ENCODE peak calls at places on chromosomes 6 and 20, in eight cellular contexts. D is stimulated activated naive CD8-positive, alpha-beta T cell treated with anti-CD3 and anti-CD28 coated beads, Interleukin-15, amount 100 ng/mL, for 72 hours; G is stimulated activated CD8-positive, alpha-beta memory T cell treated with anti-CD3 and anti-CD28 coated beads, Interleukin-12 subunit alpha, Interleukin-12 subunit beta, amount 100 ng/mL, for 4 hours; Z is stimulated activated CD4-positive, alpha-beta T cell treated with anti-CD3 and anti-CD28 coated beads, Interleukin-15, amount 100 ng/mL, for 1 hour; P is hippocampal formation; C is NCI-H2081; M is WTC11; Q is mesenchymal stem cell. A is an unnamed sample.
A peak's percentile ranks its signal among the peaks of the same experiment; 100 is the strongest.

GRCh38 chr6:84805145-84805544 is 40.7 kb upstream of the TBX18 start:
- DNase-seq in D (no peak), G (no peak), Z (no peak), P (no peak), C (no peak), M (no peak), Q (no peak), A (no peak)

GRCh38 chr6:75230484-75231325 is 12.9 kb downstream of the COX7A2 start:
- DNase-seq in D (no peak), G (no peak), Z (no peak), P (peak; percentile 50), C (no peak), M (peak; percentile 41), Q (peak; percentile 71), A (no peak)

GRCh38 chr6:32096087-32096393 is 13.1 kb downstream of the TNXB start:
- DNase-seq in D (no peak), G (no peak), Z (no peak), P (no peak), C (no peak), M (no peak), Q (no peak), A (no peak)

GRCh38 chr6:132797975-132798819 is at the start of gene SLC18B1:
- DNase-seq in D (peak; percentile 45), G (peak; percentile 27), Z (no peak), P (peak; percentile 38), C (peak; percentile 51), M (peak; percentile 75), Q (peak; percentile 61), A (peak; percentile 77)

GRCh38 chr6:170147832-170148708 is 142.8 kb downstream of the DLL1 start:
- DNase-seq in D (peak; percentile 85), G (peak; percentile 52), Z (peak; percentile 23), P (no peak), C (no peak), M (peak; percentile 41), Q (no peak), A (no peak)

GRCh38 chr20:24662756-24663399 is 193.4 kb downstream of the SYNDIG1 start:
- DNase-seq in D (no peak), G (no peak), Z (no peak), P (no peak), C (no peak), M (no peak), Q (no peak), A (no peak)

GRCh38 chr20:43726811-43727338 is at the start of gene GTSF1L:
- DNase-seq in D (no peak), G (no peak), Z (no peak), P (no peak), C (no peak), M (no peak), Q (no peak), A (no peak)

GRCh38 chr6:115783402-115784061 is 277.2 kb downstream of the FRK start:
- DNase-seq in D (no peak), G (no peak), Z (no peak), P (no peak), C (no peak), M (no peak), Q (no peak), A (no peak)

GRCh38 chr6:6858533-6858982 is 249.2 kb upstream of the RREB1 start:
- DNase-seq in D (no peak), G (no peak), Z (no peak), P (no peak), C (no peak), M (no peak), Q (no peak), A (no peak)

GRCh38 chr6:35238843-35239289 is 20.7 kb upstream of the ZNF76 start:
- DNase-seq in D (no peak), G (no peak), Z (no peak), P (no peak), C (no peak), M (peak; percentile 67), Q (peak; percentile 46), A (peak; percentile 90)

GRCh38 chr6:6790891-6791290 is 202.4 kb downstream of the LY86 start:
- DNase-seq in D (no peak), G (no peak), Z (no peak), P (no peak), C (no peak), M (no peak), Q (peak; percentile 32), A (no peak)

GRCh38 chr6:30555428-30556005 is 772 bp downstream of the GNL1 start:
- DNase-seq in D (no peak), G (no peak), Z (no peak), P (no peak), C (peak; percentile 25), M (peak; percentile 61), Q (peak; percentile 71), A (peak; percentile 75)

GRCh38 chr6:10082385-10082784 is 332.5 kb downstream of the TFAP2A start:
- DNase-seq in D (no peak), G (no peak), Z (no peak), P (peak; percentile 58), C (no peak), M (no peak), Q (no peak), A (no peak)

GRCh38 chr6:140046030-140046632 is 671.7 kb upstream of the CITED2 start:
- DNase-seq in D (no peak), G (no peak), Z (no peak), P (no peak), C (no peak), M (no peak), Q (no peak), A (no peak)

GRCh38 chr6:127824061-127824460 is 76.8 kb downstream of the THEMIS start:
- DNase-seq in D (no peak), G (no peak), Z (no peak), P (no peak), C (no peak), M (no peak), Q (no peak), A (no peak)

GRCh38 chr6:52877168-52877567 is 32.3 kb downstream of the GSTA3 start:
- DNase-seq in D (no peak), G (no peak), Z (no peak), P (no peak), C (no peak), M (no peak), Q (peak; percentile 95), A (no peak)

GRCh38 chr6:33683051-33683571 is 28.4 kb downstream of the UQCC2 start:
- DNase-seq in D (peak; percentile 31), G (peak; percentile 19), Z (peak; percentile 15), P (peak; percentile 23), C (peak; percentile 7), M (no peak), Q (no peak), A (no peak)

GRCh38 chr20:15378151-15378550 is 1040.7 kb upstream of the FLRT3 start:
- DNase-seq in D (no peak), G (no peak), Z (no peak), P (no peak), C (no peak), M (no peak), Q (no peak), A (no peak)

GRCh38 chr6:39357998-39358686 is 35.6 kb upstream of the KCNK16 start:
- DNase-seq in D (no peak), G (no peak), Z (no peak), P (no peak), C (peak; percentile 81), M (no peak), Q (peak; percentile 91), A (no peak)

GRCh38 chr20:15555913-15556312 is 1017.3 kb downstream of the KIF16B start:
- DNase-seq in D (no peak), G (no peak), Z (no peak), P (no peak), C (no peak), M (no peak), Q (peak; percentile 34), A (no peak)

GRCh38 chr6:10258341-10258740 is 156.5 kb downstream of the TFAP2A start:
- DNase-seq in D (no peak), G (no peak), Z (no peak), P (no peak), C (no peak), M (no peak), Q (no peak), A (no peak)

GRCh38 chr20:6164421-6165341 is 41.9 kb upstream of the FERMT1 start:
- DNase-seq in D (no peak), G (no peak), Z (no peak), P (no peak), C (peak; percentile 5), M (no peak), Q (no peak), A (peak; percentile 71)

GRCh38 chr6:150056156-150056555 is 12.8 kb downstream of the ULBP3 start:
- DNase-seq in D (no peak), G (no peak), Z (no peak), P (no peak), C (no peak), M (no peak), Q (no peak), A (no peak)